ENCODE peak calls at places on chromosomes 1 and 21, in eight cellular contexts. One of them, this sample, is unnamed.

GRCh38 chr1:199687321-199687720 is 340.2 kb upstream of the NR5A2 start:
- DNase-seq in heart left ventricle: no peak
- DNase-seq in tibial nerve: no peak
- DNase-seq in lower leg skin: no peak
- DNase-seq in GM12891: no peak
- DNase-seq in A549: no peak
- DNase-seq in IMR-90: peak; percentile 44
- DNase-seq in K562: no peak
- DNase-seq in this sample: no peak

GRCh38 chr1:31583995-31584868 is 7.9 kb downstream of the TINAGL1 start:
- DNase-seq in heart left ventricle: peak; percentile 95
- DNase-seq in tibial nerve: no peak
- DNase-seq in lower leg skin: no peak
- DNase-seq in GM12891: no peak
- DNase-seq in A549: no peak
- DNase-seq in IMR-90: peak; percentile 53
- DNase-seq in K562: no peak
- DNase-seq in this sample: no peak

GRCh38 chr1:40313958-40314720 is 2.9 kb downstream of the COL9A2 start:
- DNase-seq in heart left ventricle: no peak
- DNase-seq in tibial nerve: no peak
- DNase-seq in lower leg skin: no peak
- DNase-seq in GM12891: no peak
- DNase-seq in A549: no peak
- DNase-seq in IMR-90: no peak
- DNase-seq in K562: no peak
- DNase-seq in this sample: no peak

GRCh38 chr1:87206044-87206443 is 122.6 kb upstream of the LMO4 start:
- DNase-seq in heart left ventricle: no peak
- DNase-seq in tibial nerve: no peak
- DNase-seq in lower leg skin: no peak
- DNase-seq in GM12891: no peak
- DNase-seq in A549: no peak
- DNase-seq in IMR-90: no peak
- DNase-seq in K562: no peak
- DNase-seq in this sample: no peak

GRCh38 chr1:192260076-192260475 is 56.7 kb upstream of the RGS21 start:
- DNase-seq in heart left ventricle: no peak
- DNase-seq in tibial nerve: no peak
- DNase-seq in lower leg skin: no peak
- DNase-seq in GM12891: no peak
- DNase-seq in A549: no peak
- DNase-seq in IMR-90: peak; percentile 40
- DNase-seq in K562: no peak
- DNase-seq in this sample: peak; percentile 72

GRCh38 chr1:228392111-228392936 is 14.3 kb downstream of the TRIM11 start:
- DNase-seq in heart left ventricle: no peak
- DNase-seq in tibial nerve: no peak
- DNase-seq in lower leg skin: no peak
- DNase-seq in GM12891: no peak
- DNase-seq in A549: no peak
- DNase-seq in IMR-90: peak; percentile 30
- DNase-seq in K562: peak; percentile 57
- DNase-seq in this sample: no peak

GRCh38 chr1:52552505-52553371 is at the start of gene TUT4:
- DNase-seq in heart left ventricle: peak; percentile 85
- DNase-seq in tibial nerve: peak; percentile 56
- DNase-seq in lower leg skin: peak; percentile 48
- DNase-seq in GM12891: peak; percentile 16
- DNase-seq in A549: peak; percentile 24
- DNase-seq in IMR-90: peak; percentile 75
- DNase-seq in K562: peak; percentile 78
- DNase-seq in this sample: peak; percentile 85

GRCh38 chr1:217393901-217394300 is 237.0 kb downstream of the GPATCH2 start:
- DNase-seq in heart left ventricle: no peak
- DNase-seq in tibial nerve: no peak
- DNase-seq in lower leg skin: no peak
- DNase-seq in GM12891: no peak
- DNase-seq in A549: no peak
- DNase-seq in IMR-90: no peak
- DNase-seq in K562: no peak
- DNase-seq in this sample: no peak

GRCh38 chr1:147225193-147225730 is at the start of gene FMO5:
- DNase-seq in heart left ventricle: peak; percentile 65
- DNase-seq in tibial nerve: peak; percentile 39
- DNase-seq in lower leg skin: peak; percentile 79
- DNase-seq in GM12891: peak; percentile 36
- DNase-seq in A549: peak; percentile 76
- DNase-seq in IMR-90: peak; percentile 57
- DNase-seq in K562: peak; percentile 56
- DNase-seq in this sample: peak; percentile 82

GRCh38 chr1:6912507-6912906 is 127.3 kb downstream of the CAMTA1 start:
- DNase-seq in heart left ventricle: no peak
- DNase-seq in tibial nerve: no peak
- DNase-seq in lower leg skin: no peak
- DNase-seq in GM12891: no peak
- DNase-seq in A549: no peak
- DNase-seq in IMR-90: no peak
- DNase-seq in K562: peak; percentile 76
- DNase-seq in this sample: peak; percentile 15

GRCh38 chr1:206535853-206536188 is 28.5 kb downstream of the RASSF5 start:
- DNase-seq in heart left ventricle: no peak
- DNase-seq in tibial nerve: no peak
- DNase-seq in lower leg skin: no peak
- DNase-seq in GM12891: no peak
- DNase-seq in A549: no peak
- DNase-seq in IMR-90: no peak
- DNase-seq in K562: no peak
- DNase-seq in this sample: no peak

GRCh38 chr1:113255038-113255727 is 135.1 kb upstream of the MAGI3 start:
- DNase-seq in heart left ventricle: no peak
- DNase-seq in tibial nerve: no peak
- DNase-seq in lower leg skin: no peak
- DNase-seq in GM12891: no peak
- DNase-seq in A549: no peak
- DNase-seq in IMR-90: no peak
- DNase-seq in K562: no peak
- DNase-seq in this sample: no peak

GRCh38 chr1:113252166-113252565 is 138.1 kb upstream of the MAGI3 start:
- DNase-seq in heart left ventricle: no peak
- DNase-seq in tibial nerve: no peak
- DNase-seq in lower leg skin: no peak
- DNase-seq in GM12891: no peak
- DNase-seq in A549: no peak
- DNase-seq in IMR-90: no peak
- DNase-seq in K562: no peak
- DNase-seq in this sample: no peak

GRCh38 chr1:113253979-113254378 is 136.3 kb upstream of the MAGI3 start:
- DNase-seq in heart left ventricle: no peak
- DNase-seq in tibial nerve: no peak
- DNase-seq in lower leg skin: no peak
- DNase-seq in GM12891: no peak
- DNase-seq in A549: no peak
- DNase-seq in IMR-90: no peak
- DNase-seq in K562: no peak
- DNase-seq in this sample: no peak

GRCh38 chr1:113255728-113256347 is 134.5 kb upstream of the MAGI3 start:
- DNase-seq in heart left ventricle: no peak
- DNase-seq in tibial nerve: no peak
- DNase-seq in lower leg skin: peak; percentile 47
- DNase-seq in GM12891: no peak
- DNase-seq in A549: no peak
- DNase-seq in IMR-90: no peak
- DNase-seq in K562: no peak
- DNase-seq in this sample: no peak

GRCh38 chr1:113253187-113253966 is 136.9 kb upstream of the MAGI3 start:
- DNase-seq in heart left ventricle: peak; percentile 8
- DNase-seq in tibial nerve: no peak
- DNase-seq in lower leg skin: no peak
- DNase-seq in GM12891: no peak
- DNase-seq in A549: no peak
- DNase-seq in IMR-90: no peak
- DNase-seq in K562: no peak
- DNase-seq in this sample: no peak
- TF ChIP-seq POLR2A in heart left ventricle: no peak
- TF ChIP-seq POLR2A in tibial nerve: no peak
- TF ChIP-seq POLR2A in lower leg skin: no peak
- TF ChIP-seq POLR2A in GM12891: no peak
- TF ChIP-seq POLR2A in A549: no peak
- TF ChIP-seq POLR2A in IMR-90: no peak
- TF ChIP-seq POLR2A in K562: no peak
- TF ChIP-seq POLR2A in this sample: no peak

GRCh38 chr1:182388392-182389134 is 3.0 kb downstream of the GLUL start:
- DNase-seq in heart left ventricle: no peak
- DNase-seq in tibial nerve: no peak
- DNase-seq in lower leg skin: no peak
- DNase-seq in GM12891: no peak
- DNase-seq in A549: no peak
- DNase-seq in IMR-90: no peak
- DNase-seq in K562: no peak
- DNase-seq in this sample: peak; percentile 42
- TF ChIP-seq POLR2A in heart left ventricle: no peak
- TF ChIP-seq POLR2A in tibial nerve: no peak
- TF ChIP-seq POLR2A in lower leg skin: no peak
- TF ChIP-seq POLR2A in GM12891: no peak
- TF ChIP-seq POLR2A in A549: no peak
- TF ChIP-seq POLR2A in IMR-90: no peak
- TF ChIP-seq POLR2A in K562: no peak
- TF ChIP-seq POLR2A in this sample: no peak

GRCh38 chr1:208950206-208950605 is 633.3 kb upstream of the CAMK1G start:
- DNase-seq in heart left ventricle: no peak
- DNase-seq in tibial nerve: no peak
- DNase-seq in lower leg skin: no peak
- DNase-seq in GM12891: no peak
- DNase-seq in A549: no peak
- DNase-seq in IMR-90: no peak
- DNase-seq in K562: no peak
- DNase-seq in this sample: no peak

GRCh38 chr1:208951908-208952307 is 631.6 kb upstream of the CAMK1G start:
- DNase-seq in heart left ventricle: no peak
- DNase-seq in tibial nerve: no peak
- DNase-seq in lower leg skin: no peak
- DNase-seq in GM12891: no peak
- DNase-seq in A549: no peak
- DNase-seq in IMR-90: no peak
- DNase-seq in K562: no peak
- DNase-seq in this sample: no peak
- TF ChIP-seq POLR2A in heart left ventricle: no peak
- TF ChIP-seq POLR2A in tibial nerve: no peak
- TF ChIP-seq POLR2A in lower leg skin: no peak
- TF ChIP-seq POLR2A in GM12891: no peak
- TF ChIP-seq POLR2A in A549: no peak
- TF ChIP-seq POLR2A in IMR-90: no peak
- TF ChIP-seq POLR2A in K562: no peak
- TF ChIP-seq POLR2A in this sample: no peak

GRCh38 chr1:203288351-203288894 is 16.9 kb upstream of the BTG2 start:
- DNase-seq in heart left ventricle: no peak
- DNase-seq in tibial nerve: no peak
- DNase-seq in lower leg skin: no peak
- DNase-seq in GM12891: no peak
- DNase-seq in A549: no peak
- DNase-seq in IMR-90: no peak
- DNase-seq in K562: no peak
- DNase-seq in this sample: no peak
- TF ChIP-seq POLR2A in heart left ventricle: no peak
- TF ChIP-seq POLR2A in tibial nerve: no peak
- TF ChIP-seq POLR2A in lower leg skin: no peak
- TF ChIP-seq POLR2A in GM12891: no peak
- TF ChIP-seq POLR2A in A549: no peak
- TF ChIP-seq POLR2A in IMR-90: no peak
- TF ChIP-seq POLR2A in K562: no peak
- TF ChIP-seq POLR2A in this sample: no peak

GRCh38 chr21:38272215-38272614 is 15.4 kb downstream of the KCNJ15 start:
- DNase-seq in heart left ventricle: no peak
- DNase-seq in tibial nerve: no peak
- DNase-seq in lower leg skin: no peak
- DNase-seq in GM12891: no peak
- DNase-seq in A549: no peak
- DNase-seq in IMR-90: no peak
- DNase-seq in K562: no peak
- DNase-seq in this sample: no peak
- TF ChIP-seq POLR2A in heart left ventricle: no peak
- TF ChIP-seq POLR2A in tibial nerve: no peak
- TF ChIP-seq POLR2A in lower leg skin: no peak
- TF ChIP-seq POLR2A in GM12891: no peak
- TF ChIP-seq POLR2A in A549: no peak
- TF ChIP-seq POLR2A in IMR-90: no peak
- TF ChIP-seq POLR2A in K562: no peak
- TF ChIP-seq POLR2A in this sample: no peak